ENCODE peak calls at places on chromosomes 7 and 10, in four cellular contexts. J is IMR-90, H is heart right ventricle, W is pancreas. N is an unnamed sample. For H3K36me3, H3K9me3 and H3K4me1, the result is how much of the 10 kb centered on the place peaks cover.

GRCh38 chr7:95412075-95412474 is 15.9 kb upstream of the PON3 start:
- DNase-seq in J (no peak), H (no peak), W (no peak), N (no peak)

GRCh38 chr10:79007843-79008319 is 60.9 kb upstream of the ZMIZ1 start:
- DNase-seq in J (no peak), H (no peak), W (no peak), N (peak)

GRCh38 chr7:114364151-114364550 is 50.5 kb upstream of the FOXP2 start:
- DNase-seq in J (no peak), H (no peak), W (peak), N (no peak)

GRCh38 chr10:74919671-74920070 is 93.3 kb downstream of the KAT6B start:
- DNase-seq in J (no peak), H (no peak), W (no peak), N (no peak)

GRCh38 chr10:24806262-24806661 is 82.6 kb upstream of the ARHGAP21 start:
- DNase-seq in J (no peak), H (no peak), W (no peak), N (no peak)

GRCh38 chr7:16587785-16588184 is 57.8 kb downstream of the ANKMY2 start:
- DNase-seq in J (no peak), H (peak), W (peak), N (no peak)

GRCh38 chr7:95396136-95397032 is at the start of gene PON3:
- DNase-seq in J (no peak), H (peak), W (peak), N (no peak)

GRCh38 chr7:46969303-46970130 is 612.4 kb downstream of the TNS3 start:
- DNase-seq in J (peak), H (no peak), W (peak), N (peak)

GRCh38 chr7:43590862-43591550 is 8.1 kb downstream of the STK17A start:
- DNase-seq in J (no peak), H (no peak), W (no peak), N (no peak)

GRCh38 chr10:131856441-131857094 is 44.2 kb upstream of the PPP2R2D start:
- DNase-seq in J (no peak), H (no peak), W (no peak), N (no peak)

GRCh38 chr10:127196227-127196954 is at the start of gene INSYN2A:
- DNase-seq in J (peak), H (peak), W (no peak), N (peak)

GRCh38 chr7:118094044-118094443 is 89.9 kb upstream of the LSM8 start:
- DNase-seq in J (no peak), H (no peak), W (no peak), N (no peak)

GRCh38 chr10:1706711-1707110 is 30.6 kb downstream of the ADARB2 start:
- DNase-seq in J (no peak), H (no peak), W (no peak), N (no peak)

GRCh38 chr10:77355844-77356243 is 281.8 kb downstream of the KCNMA1 start:
- DNase-seq in J (peak), H (no peak), W (no peak), N (peak)

GRCh38 chr7:70710011-70710480 is 421.9 kb upstream of the GALNT17 start:
- DNase-seq in J (peak), H (no peak), W (peak), N (peak)

GRCh38 chr7:26930201-26930600 is 65.8 kb upstream of the SKAP2 start:
- DNase-seq in J (no peak), H (no peak), W (no peak), N (no peak)

GRCh38 chr7:91517408-91517807 is 253.2 kb downstream of the FZD1 start:
- DNase-seq in J (no peak), H (no peak), W (no peak), N (peak)

GRCh38 chr7:131056007-131056406 is 271.7 kb upstream of the MKLN1 start:
- DNase-seq in J (no peak), H (no peak), W (no peak), N (no peak)

GRCh38 chr7:2873686-2874551 is 29.8 kb upstream of the GNA12 start:
- DNase-seq in J (peak), H (no peak), W (no peak), N (peak)

GRCh38 chr7:17772581-17773288 is 167.6 kb downstream of the SNX13 start:
- DNase-seq in J (no peak), H (no peak), W (no peak), N (peak)

GRCh38 chr10:124975977-124976514 is 34.1 kb downstream of the ZRANB1 start:
- DNase-seq in J (no peak), H (no peak), W (no peak), N (peak)
- H3K36me3 ChIP-seq in J (under half), H (under half), W (under half), N (under half)

GRCh38 chr7:155886391-155887173 is 74.3 kb upstream of the SHH start:
- DNase-seq in J (no peak), H (no peak), W (no peak), N (no peak)
- H3K9me3 ChIP-seq in J (under half), H (under half), W (under half), N (under half)

GRCh38 chr7:55093674-55094073 is 74.9 kb downstream of the EGFR start:
- DNase-seq in J (no peak), H (no peak), W (no peak), N (no peak)
- H3K4me1 ChIP-seq in J (under half), H (under half), W (under half), N (under half)

DNA sequence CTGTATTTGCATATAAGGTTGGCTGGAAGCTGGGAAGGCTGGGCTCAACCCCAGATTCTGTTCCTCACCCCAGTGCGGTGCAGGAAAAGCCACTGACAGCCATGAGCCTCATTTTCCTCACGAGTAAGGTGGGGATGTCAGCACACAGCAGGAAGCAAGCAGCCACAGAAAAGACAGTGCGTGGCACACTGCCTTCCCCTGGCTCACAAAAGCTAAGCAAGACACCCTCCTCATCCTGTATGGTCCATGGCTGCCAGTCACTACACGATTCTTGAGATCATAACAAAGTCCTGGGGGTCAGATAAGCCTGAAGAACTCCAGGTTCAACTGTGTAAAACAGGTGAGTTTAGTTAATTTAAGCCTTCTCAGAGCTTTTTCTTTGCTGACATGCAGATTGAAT is 28.9 kb upstream of the DDC start:
- DNase-seq in J (no peak), H (no peak), W (no peak), N (no peak)
- H3K36me3 ChIP-seq in J (under half), H (half or more), W (under half), N (under half)

GRCh38 chr7:113008755-113009154 is 77.9 kb downstream of the GPR85 start:
- DNase-seq in J (no peak), H (no peak), W (no peak), N (no peak)
- H3K9me3 ChIP-seq in J (under half), H (under half), W (under half), N (under half)

GRCh38 chr10:102645741-102646609 is 1.7 kb downstream of the TRIM8 start:
- DNase-seq in J (peak), H (peak), W (peak), N (peak)
- H3K4me1 ChIP-seq in J (under half), H (half or more), W (under half), N (under half)